ENCODE peak calls at places on chromosomes 4 and X, in five cellular contexts. B, O, N, F and Y are unnamed samples.
A peak's percentile ranks its signal among the peaks of the same experiment; 100 is the strongest.

GRCh38 chrX:2188316-2188715 is 312.5 kb downstream of the DHRSX start:
- DNase-seq in B (no peak), O (no peak), N (no peak), F (no peak), Y (no peak)

GRCh38 chr4:55216871-55217635 is 91.7 kb upstream of the KDR start:
- DNase-seq in N (no peak), B (no peak), O (no peak), F (peak; percentile 36), Y (no peak)

GRCh38 chr4:77818077-77818666 is 996 bp downstream of the CNOT6L start:
- DNase-seq in N (peak; percentile 72), O (peak; percentile 15), F (peak; percentile 91), B (no peak), Y (peak; percentile 90)

GRCh38 chrX:96314974-96315373 is 369.7 kb upstream of the DIAPH2 start:
- DNase-seq in O (no peak), F (peak; percentile 46), N (no peak), B (no peak), Y (no peak)

GRCh38 chr4:124018383-124019317 is 622.1 kb downstream of the SPRY1 start:
- DNase-seq in N (no peak), F (peak; percentile 35), O (no peak), B (no peak), Y (peak; percentile 50)

GRCh38 chr4:3389879-3390840 is 51.6 kb upstream of the HGFAC start:
- DNase-seq in O (no peak), N (no peak), F (peak; percentile 17), B (no peak), Y (no peak)

GRCh38 chrX:104195489-104196084 is 29.3 kb downstream of the FAM199X start:
- DNase-seq in O (no peak), N (peak; percentile 5), B (no peak), F (peak; percentile 37), Y (peak; percentile 48)

GRCh38 chr4:100605144-100605543 is 87.3 kb upstream of the EMCN start:
- DNase-seq in B (no peak), F (no peak), O (no peak), N (no peak), Y (no peak)

GRCh38 chr4:22689428-22689827 is 3.3 kb upstream of the GBA3 start:
- DNase-seq in N (no peak), O (no peak), B (no peak), F (no peak), Y (no peak)

GRCh38 chr4:143016171-143016570 is 168.5 kb upstream of the USP38 start:
- DNase-seq in B (no peak), F (no peak), O (no peak), N (no peak), Y (no peak)